ENCODE peak calls at places on chromosomes 5 and 9, in nine cellular contexts. B is head of caudate nucleus; N is aorta; J is CD4-positive, alpha-beta T cell; L is erythroblast; E is astrocyte of the cerebellum; R is stimulated activated CD4-positive, alpha-beta T cell treated with anti-CD3 and anti-CD28 coated beads, Interleukin-1b, Interleukin-23, amount 100 ng/mL, for 24 hours; Z is amygdala; D is T-helper 2 cell. A is an unnamed sample.

GRCh38 chr5:74579215-74579614 is 61.3 kb downstream of the ENC1 start:
- DNase-seq in B (no peak), N (no peak), J (peak), L (no peak), E (no peak), R (no peak), Z (no peak), D (peak), A (peak)

GRCh38 chr5:128706269-128706668 is 168.2 kb upstream of the FBN2 start:
- DNase-seq in B (no peak), N (no peak), J (no peak), L (no peak), E (no peak), R (no peak), Z (no peak), D (no peak), A (no peak)

GRCh38 chr9:105475302-105475701 is 27.5 kb downstream of the FSD1L start:
- DNase-seq in B (no peak), N (no peak), J (no peak), L (peak), E (peak), R (no peak), Z (no peak), D (no peak), A (peak)

GRCh38 chr5:141934099-141934844 is 10.6 kb downstream of the DELE1 start:
- DNase-seq in B (no peak), N (peak), J (no peak), L (peak), E (no peak), R (no peak), Z (no peak), D (no peak), A (no peak)

GRCh38 chr5:173281910-173282309 is 46.3 kb downstream of the STC2 start:
- DNase-seq in B (no peak), N (no peak), J (no peak), L (no peak), E (no peak), R (no peak), Z (no peak), D (no peak), A (no peak)

GRCh38 chr5:127707209-127707608 is 4.0 kb downstream of the CCDC192 start:
- DNase-seq in B (no peak), N (no peak), J (no peak), L (no peak), E (no peak), R (no peak), Z (no peak), D (no peak), A (no peak)

GRCh38 chr5:77143998-77144836 is 57.1 kb upstream of the ZBED3 start:
- DNase-seq in B (peak), N (peak), J (peak), L (peak), E (peak), R (peak), Z (peak), D (no peak), A (peak)

GRCh38 chr5:179906795-179907569 is 715 bp downstream of the TBC1D9B start:
- DNase-seq in B (no peak), N (peak), J (peak), L (peak), E (no peak), R (no peak), Z (no peak), D (peak), A (peak)

GRCh38 chr5:10233505-10233904 is 16.2 kb downstream of the ATPSCKMT start:
- DNase-seq in B (peak), N (no peak), J (no peak), L (peak), E (peak), R (no peak), Z (no peak), D (no peak), A (peak)

A was measured in myocyte.